ENCODE peak calls at places on chromosomes 7 and 10, in five cellular contexts. O is GM12865, Q is endothelial cell, T is nucleus accumbens, M is AG04450. W is an unnamed sample.

GRCh38 chr10:99854860-99855259 is 72.4 kb downstream of the ABCC2 start:
- DNase-seq in M (peak), O (peak), T (no peak), Q (peak), W (no peak)

GRCh38 chr10:95447733-95448132 is 113.4 kb downstream of the SORBS1 start:
- DNase-seq in O (no peak), Q (no peak), M (no peak), T (no peak), W (no peak)

GRCh38 chr10:127234306-127234800 is 38.0 kb upstream of the INSYN2A start:
- DNase-seq in O (no peak), T (no peak), M (no peak), Q (no peak), W (no peak)

GRCh38 chr7:135414850-135415439 is 95.0 kb downstream of the CNOT4 start:
- DNase-seq in T (no peak), M (peak), Q (peak), O (peak), W (no peak)

GRCh38 chr10:70747192-70747965 is 37.8 kb downstream of the TBATA start:
- DNase-seq in M (no peak), O (no peak), Q (no peak), T (no peak), W (no peak)

GRCh38 chr10:4512557-4513286 is 313.3 kb upstream of the AKR1E2 start:
- DNase-seq in M (peak), O (peak), Q (peak), T (no peak), W (no peak)

GRCh38 chr7:55965805-55966421 is 1.5 kb downstream of the NIPSNAP2 start:
- DNase-seq in M (no peak), Q (no peak), O (no peak), T (no peak), W (no peak)

GRCh38 chr10:11685787-11686218 is 56.4 kb upstream of the ECHDC3 start:
- DNase-seq in M (no peak), Q (no peak), O (peak), T (no peak), W (peak)

GRCh38 chr7:83060218-83060617 is 102.5 kb downstream of the PCLO start:
- DNase-seq in Q (no peak), M (no peak), T (no peak), O (no peak), W (no peak)

GRCh38 chr10:6678211-6678803 is 98.2 kb upstream of the PRKCQ start:
- DNase-seq in M (no peak), Q (peak), O (peak), T (no peak), W (no peak)